ENCODE peak calls at places on chromosomes 16 and 17, in ten cellular contexts. E is NCI-H1436 treated with DMSO at 0.1 percent for 48 hours; L is NAMALWA; O is CD4-positive, alpha-beta T cell; R is GM13976; F is RCC 7860; T is H7; V is NCI-H2081; K is skeletal muscle cell; S is HuH-7.5. P is an unnamed sample.

GRCh38 chr17:30176845-30177244 is 58.7 kb downstream of the SLC6A4 start:
- DNase-seq in R (no peak), T (no peak), K (no peak), S (no peak), F (no peak), V (no peak), L (no peak), E (no peak), O (no peak), P (no peak)

GRCh38 chr16:67104845-67105244 is 4.9 kb upstream of the PHAF1 start:
- DNase-seq in O (no peak), T (no peak), L (no peak), K (no peak), E (no peak), V (no peak), F (no peak), S (no peak), R (no peak), P (no peak)

GRCh38 chr16:79836129-79836528 is 235.6 kb upstream of the MAF start:
- DNase-seq in O (no peak), F (no peak), L (no peak), E (no peak), V (no peak), T (no peak), K (no peak), S (no peak), R (no peak), P (no peak)

GRCh38 chr17:69607162-69607834 is 192.8 kb downstream of the MAP2K6 start:
- DNase-seq in R (peak; percentile 48), V (peak; percentile 89), S (no peak), T (peak; percentile 57), F (peak; percentile 67), K (peak; percentile 57), O (no peak), L (peak; percentile 60), E (peak; percentile 40), P (peak; percentile 71)

GRCh38 chr17:44927696-44928095 is 12.4 kb upstream of the GFAP start:
- DNase-seq in O (no peak), V (no peak), F (no peak), S (no peak), E (no peak), T (no peak), K (no peak), L (no peak), R (no peak), P (peak; percentile 31)

GRCh38 chr16:71878911-71879310 is 5.1 kb downstream of the ZNF821 start:
- DNase-seq in F (no peak), L (no peak), R (no peak), E (no peak), S (no peak), T (no peak), K (no peak), V (no peak), O (no peak), P (no peak)

GRCh38 chr17:32722733-32723132 is 154.2 kb downstream of the MYO1D start:
- DNase-seq in S (no peak), O (no peak), F (no peak), T (no peak), E (no peak), K (no peak), L (no peak), V (no peak), R (no peak), P (no peak)

GRCh38 chr17:79272666-79273219 is 198.1 kb downstream of the ENGASE start:
- DNase-seq in K (no peak), S (no peak), O (no peak), T (no peak), R (no peak), L (peak; percentile 19), V (no peak), E (no peak), F (peak; percentile 79), P (no peak)

GRCh38 chr16:48558269-48558915 is 51.6 kb downstream of the N4BP1 start:
- DNase-seq in K (no peak), S (no peak), R (no peak), O (no peak), E (no peak), T (no peak), V (no peak), L (no peak), F (no peak), P (no peak)

GRCh38 chr17:15432807-15433547 is 34.4 kb downstream of the CDRT4 start:
- DNase-seq in T (no peak), E (no peak), V (no peak), L (no peak), K (no peak), F (no peak), R (no peak), S (peak; percentile 51), O (no peak), P (peak; percentile 53)

GRCh38 chr17:70119961-70120360 is 44.9 kb downstream of the KCNJ16 start:
- DNase-seq in K (no peak), T (no peak), F (no peak), O (no peak), R (no peak), L (no peak), S (no peak), V (no peak), E (no peak), P (no peak)

GRCh38 chr16:15874745-15875314 is 13.6 kb downstream of the CEP20 start:
- DNase-seq in V (peak; percentile 24), O (no peak), K (peak; percentile 24), F (peak; percentile 19), T (peak; percentile 63), R (no peak), S (no peak), L (peak; percentile 30), E (no peak), P (peak; percentile 61)

GRCh38 chr17:65013613-65014391 is 42.7 kb downstream of the GNA13 start:
- DNase-seq in V (no peak), T (no peak), K (peak; percentile 73), F (peak; percentile 46), E (no peak), O (no peak), L (no peak), S (no peak), R (peak; percentile 41), P (no peak)

GRCh38 chr17:82216301-82217119 is 3.9 kb upstream of the CCDC57 start:
- DNase-seq in L (peak; percentile 74), S (no peak), E (no peak), V (no peak), K (no peak), T (peak; percentile 41), F (peak; percentile 91), R (peak; percentile 73), O (no peak), P (no peak)

GRCh38 chr16:974001-974601 is 3.3 kb upstream of the LMF1 start:
- DNase-seq in O (no peak), F (no peak), R (no peak), L (no peak), K (no peak), T (no peak), E (no peak), V (no peak), S (no peak), P (no peak)

GRCh38 chr16:17416461-17417221 is 54.1 kb downstream of the XYLT1 start:
- DNase-seq in O (peak; percentile 34), L (peak; percentile 94), E (no peak), K (no peak), R (peak; percentile 88), T (peak; percentile 70), V (no peak), F (no peak), S (no peak), P (no peak)

GRCh38 chr16:525520-526180 is 1.9 kb upstream of the CAPN15 start:
- DNase-seq in K (peak; percentile 49), V (no peak), E (no peak), F (peak; percentile 95), R (peak; percentile 70), O (peak; percentile 45), S (no peak), L (no peak), T (no peak), P (no peak)

GRCh38 chr17:36645358-36645757 is 44.0 kb downstream of the MRM1 start:
- DNase-seq in L (no peak), R (no peak), O (no peak), T (no peak), S (no peak), K (no peak), V (no peak), F (no peak), E (no peak), P (no peak)

GRCh38 chr17:71799657-71800056 is 321.2 kb upstream of the SOX9 start:
- DNase-seq in L (no peak), R (no peak), S (no peak), F (no peak), T (no peak), K (no peak), O (no peak), V (no peak), E (no peak), P (no peak)

GRCh38 chr17:39484178-39484577 is 22.9 kb downstream of the CDK12 start:
- DNase-seq in S (no peak), O (no peak), R (peak; percentile 78), E (no peak), K (no peak), L (no peak), V (no peak), T (no peak), F (no peak), P (no peak)

GRCh38 chr17:66724581-66725341 is 110.2 kb upstream of the CACNG5 start:
- DNase-seq in E (no peak), R (no peak), F (no peak), T (no peak), V (peak; percentile 88), S (no peak), K (peak; percentile 47), O (no peak), L (no peak), P (no peak)

GRCh38 chr16:81590714-81591537 is 146.3 kb downstream of the CMIP start:
- DNase-seq in R (no peak), L (peak; percentile 26), F (no peak), O (no peak), E (no peak), S (no peak), V (peak; percentile 24), K (no peak), T (no peak), P (no peak)

GRCh38 chr16:67674851-67675578 is 8.4 kb downstream of the C16orf86 start:
- DNase-seq in S (no peak), R (peak; percentile 22), T (peak; percentile 33), F (no peak), K (no peak), L (no peak), V (peak; percentile 2), O (no peak), E (no peak), P (no peak)

GRCh38 chr17:4980644-4981216 is 6.7 kb downstream of the CAMTA2 start:
- DNase-seq in O (peak; percentile 35), T (peak; percentile 94), V (peak; percentile 13), L (peak; percentile 69), S (no peak), E (no peak), K (no peak), F (peak; percentile 6), R (peak; percentile 77), P (no peak)

GRCh38 chr17:56656961-56657360 is 63.5 kb downstream of the NOG start:
- DNase-seq in T (no peak), E (no peak), O (no peak), F (no peak), R (no peak), K (no peak), S (no peak), L (no peak), V (no peak), P (no peak)

GRCh38 chr16:87297918-87298631 is 19.1 kb downstream of the C16orf95 start:
- DNase-seq in O (no peak), L (peak; percentile 75), F (no peak), T (peak; percentile 93), S (peak; percentile 71), R (peak; percentile 74), K (no peak), V (no peak), E (no peak), P (no peak)

GRCh38 chr16:19517424-19518089 is 4.3 kb downstream of the GDE1 start:
- DNase-seq in S (no peak), K (no peak), L (no peak), T (no peak), F (no peak), O (no peak), E (no peak), V (no peak), R (no peak), P (no peak)

GRCh38 chr16:87037012-87037411 is 280.2 kb downstream of the C16orf95 start:
- DNase-seq in K (no peak), R (no peak), L (no peak), E (no peak), O (no peak), V (no peak), S (no peak), T (peak; percentile 12), F (no peak), P (no peak)

P was measured in Caco-2.